ENCODE peak calls at places on chromosomes 5 and 9, in five cellular contexts. H is left ventricle myocardium inferior, I is breast epithelium, D is thoracic aorta, T is pancreas. Z is an unnamed sample. For H3K4me1, the result is how much of the 10 kb centered on the place peaks cover.

GRCh38 chr9:79581794-79582193 is 10.0 kb downstream of the TLE4 start:
- DNase-seq in T (no peak), D (no peak), H (no peak), I (no peak), Z (no peak)

GRCh38 chr5:6236858-6237481 is 141.4 kb downstream of the MED10 start:
- DNase-seq in H (no peak), T (no peak), I (no peak), D (no peak), Z (no peak)

GRCh38 chr9:30723656-30724055 is 1660.8 kb upstream of the ACO1 start:
- DNase-seq in T (no peak), D (no peak), H (no peak), I (no peak), Z (no peak)

GRCh38 chr5:170863646-170864045 is 1.8 kb downstream of the RANBP17 start:
- DNase-seq in D (no peak), T (no peak), H (no peak), I (no peak), Z (no peak)

GRCh38 chr5:31396611-31397295 is 135.1 kb downstream of the DROSHA start:
- DNase-seq in I (no peak), H (no peak), T (no peak), D (no peak), Z (no peak)

GRCh38 chr9:83451308-83451707 is 86.9 kb downstream of the FRMD3 start:
- DNase-seq in I (peak), H (no peak), D (no peak), T (no peak), Z (no peak)

GRCh38 chr9:117278020-117278419 is 136.8 kb downstream of the ASTN2 start:
- DNase-seq in H (no peak), D (no peak), T (no peak), I (no peak), Z (no peak)

GRCh38 chr5:147303976-147304375 is 69.2 kb downstream of the STK32A start:
- DNase-seq in H (no peak), D (no peak), T (no peak), I (no peak), Z (no peak)

GRCh38 chr5:88480245-88480644 is 211.6 kb upstream of the TMEM161B start:
- DNase-seq in H (no peak), I (no peak), T (no peak), D (no peak), Z (no peak)

GRCh38 chr5:116524966-116525365 is 49.7 kb downstream of the SEMA6A start:
- DNase-seq in D (no peak), H (no peak), I (no peak), T (no peak), Z (no peak)

GRCh38 chr5:40240111-40240510 is 439.6 kb upstream of the PTGER4 start:
- DNase-seq in D (no peak), H (no peak), I (no peak), T (no peak), Z (no peak)

GRCh38 chr9:7536310-7536939 is 263.2 kb downstream of the DMAC1 start:
- DNase-seq in D (no peak), T (peak), H (no peak), I (no peak), Z (no peak)

GRCh38 chr9:99513441-99514112 is 291.5 kb downstream of the SEC61B start:
- DNase-seq in H (no peak), I (no peak), D (no peak), T (no peak), Z (no peak)

GRCh38 chr9:35651964-35652828 is 1.5 kb upstream of the SIT1 start:
- DNase-seq in I (no peak), T (no peak), D (no peak), H (no peak), Z (no peak)

GRCh38 chr9:4226331-4227250 is 73.3 kb downstream of the GLIS3 start:
- DNase-seq in H (no peak), D (no peak), T (no peak), I (no peak), Z (no peak)

GRCh38 chr5:74326571-74327338 is 313.8 kb downstream of the ENC1 start:
- DNase-seq in D (no peak), T (no peak), I (no peak), H (no peak), Z (peak)

GRCh38 chr9:78017294-78017693 is 14.3 kb downstream of the GNAQ start:
- DNase-seq in I (no peak), H (no peak), D (no peak), T (no peak), Z (no peak)

GRCh38 chr5:149614034-149614907 is 33.0 kb downstream of the ARHGEF37 start:
- DNase-seq in D (no peak), T (no peak), I (no peak), H (no peak), Z (no peak)

GRCh38 chr9:117092582-117092981 is 322.3 kb downstream of the ASTN2 start:
- DNase-seq in H (no peak), T (no peak), D (no peak), I (no peak), Z (no peak)

GRCh38 chr9:99235874-99236627 is 14.0 kb downstream of the SEC61B start:
- DNase-seq in T (no peak), I (no peak), D (no peak), H (no peak), Z (no peak)

GRCh38 chr9:126505697-126506346 is 107.9 kb upstream of the LMX1B start:
- DNase-seq in T (no peak), H (no peak), D (no peak), I (no peak), Z (no peak)

GRCh38 chr5:36492998-36493655 is 113.3 kb upstream of the SLC1A3 start:
- DNase-seq in T (no peak), I (no peak), D (no peak), H (no peak), Z (no peak)

GRCh38 chr9:124500028-124500795 is 7.0 kb downstream of the NR5A1 start:
- DNase-seq in T (peak), H (peak), I (no peak), D (no peak), Z (peak)

GRCh38 chr5:167631191-167631590 is 660.3 kb upstream of the WWC1 start:
- DNase-seq in D (no peak), H (no peak), I (no peak), T (no peak), Z (no peak)

GRCh38 chr5:92777421-92777820 is 803.6 kb downstream of the NR2F1-AS1 start:
- DNase-seq in D (no peak), I (no peak), H (no peak), T (no peak), Z (no peak)

GRCh38 chr9:19720374-19720773 is 68.5 kb downstream of the SLC24A2 start:
- DNase-seq in D (no peak), T (no peak), H (no peak), I (no peak), Z (no peak)

GRCh38 chr5:40198736-40199135 is 481.0 kb upstream of the PTGER4 start:
- DNase-seq in D (no peak), T (no peak), I (no peak), H (no peak), Z (no peak)

GRCh38 chr5:60494635-60495034 is 205.3 kb downstream of the DEPDC1B start:
- DNase-seq in H (no peak), T (no peak), I (no peak), D (no peak), Z (no peak)

GRCh38 chr9:122291458-122291857 is 26.8 kb downstream of the MRRF start:
- DNase-seq in T (no peak), I (no peak), D (no peak), H (no peak), Z (no peak)

GRCh38 chr5:127010362-127010761 is 20.0 kb downstream of the MARCHF3 start:
- DNase-seq in T (no peak), I (no peak), H (no peak), D (no peak), Z (no peak)

GRCh38 chr5:151569132-151570046 is 21.7 kb downstream of the FAT2 start:
- DNase-seq in H (no peak), T (no peak), D (no peak), I (no peak), Z (no peak)

GRCh38 chr5:51988561-51988960 is 605.3 kb downstream of the ISL1 start:
- DNase-seq in D (no peak), H (no peak), I (no peak), T (no peak), Z (no peak)

GRCh38 chr5:128579111-128579510 is 41.1 kb upstream of the FBN2 start:
- DNase-seq in T (no peak), D (no peak), I (no peak), H (no peak), Z (no peak)

GRCh38 chr9:124257070-124257864 is 482 bp upstream of the NEK6 start:
- DNase-seq in T (peak), D (no peak), I (no peak), H (no peak), Z (peak)

GRCh38 chr9:12785251-12785880 is 10.5 kb downstream of the LURAP1L start:
- DNase-seq in D (peak), H (no peak), I (no peak), T (peak), Z (peak)

GRCh38 chr9:125110464-125110863 is 32.9 kb downstream of the SCAI start:
- DNase-seq in T (no peak), D (no peak), I (no peak), H (no peak), Z (no peak)

GRCh38 chr5:177472460-177473441 is 683 bp downstream of the DBN1 start:
- DNase-seq in T (peak), H (no peak), D (no peak), I (no peak), Z (no peak)

GRCh38 chr9:129278391-129279237 is 100.6 kb upstream of the IER5L start:
- DNase-seq in H (peak), D (no peak), I (peak), T (no peak), Z (no peak)

GRCh38 chr9:27664136-27664819 is 91.0 kb upstream of the C9orf72 start:
- DNase-seq in I (no peak), D (no peak), H (no peak), T (no peak), Z (no peak)

GRCh38 chr5:133994990-133995333 is 9.8 kb downstream of the VDAC1 start:
- DNase-seq in H (no peak), I (no peak), D (no peak), T (no peak), Z (no peak)
- H3K4me1 ChIP-seq in H (half or more), I (under half), D (half or more), T (under half), Z (under half)

GRCh38 chr9:109416135-109416706 is 81.9 kb downstream of the PTPN3 start:
- DNase-seq in D (no peak), H (no peak), I (no peak), T (no peak), Z (no peak)
- H3K4me3 ChIP-seq in D (no peak), H (peak), I (no peak), T (no peak), Z (no peak)

GRCh38 chr9:108095496-108095895 is 605.9 kb upstream of the KLF4 start:
- DNase-seq in I (no peak), H (no peak), T (no peak), D (no peak), Z (no peak)
- TF ChIP-seq CTCF in I (no peak), H (no peak), T (no peak), D (no peak), Z (no peak)

GRCh38 chr9:131656356-131657030 is 83.4 kb downstream of the RAPGEF1 start:
- DNase-seq in T (no peak), H (peak), D (peak), I (no peak), Z (peak)
- H3K4me1 ChIP-seq in T (under half), H (half or more), D (under half), I (under half), Z (half or more)

DNA sequence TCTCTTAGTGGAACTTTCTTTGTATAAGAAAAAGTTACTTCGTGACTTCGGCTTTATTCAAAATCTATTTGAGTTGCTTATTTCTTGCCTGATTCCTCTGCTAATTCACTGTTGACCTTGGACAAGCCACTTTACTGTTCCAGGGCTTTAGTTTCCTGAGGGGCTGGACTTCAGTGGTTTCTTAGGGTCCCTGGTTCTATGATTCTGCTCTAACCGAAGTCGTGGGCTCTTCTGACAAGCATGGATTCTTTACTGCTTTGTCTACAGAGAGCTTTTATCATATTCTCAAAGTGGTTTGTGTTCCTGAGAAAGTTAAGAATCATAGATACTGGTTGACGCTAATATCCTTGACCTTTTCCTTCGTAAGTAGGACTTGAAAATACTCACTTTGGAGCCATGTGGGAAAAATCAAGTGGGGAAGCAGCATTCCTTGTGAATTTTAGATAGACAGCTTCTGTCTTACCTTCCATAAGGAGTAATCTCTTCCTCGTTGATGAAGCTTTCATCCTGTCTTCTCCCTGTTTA is 21.1 kb downstream of the EXOSC2 start:
- DNase-seq in H (no peak), T (no peak), I (no peak), D (no peak), Z (no peak)
- H3K4me3 ChIP-seq in H (peak), T (peak), I (peak), D (peak), Z (peak)

DNA sequence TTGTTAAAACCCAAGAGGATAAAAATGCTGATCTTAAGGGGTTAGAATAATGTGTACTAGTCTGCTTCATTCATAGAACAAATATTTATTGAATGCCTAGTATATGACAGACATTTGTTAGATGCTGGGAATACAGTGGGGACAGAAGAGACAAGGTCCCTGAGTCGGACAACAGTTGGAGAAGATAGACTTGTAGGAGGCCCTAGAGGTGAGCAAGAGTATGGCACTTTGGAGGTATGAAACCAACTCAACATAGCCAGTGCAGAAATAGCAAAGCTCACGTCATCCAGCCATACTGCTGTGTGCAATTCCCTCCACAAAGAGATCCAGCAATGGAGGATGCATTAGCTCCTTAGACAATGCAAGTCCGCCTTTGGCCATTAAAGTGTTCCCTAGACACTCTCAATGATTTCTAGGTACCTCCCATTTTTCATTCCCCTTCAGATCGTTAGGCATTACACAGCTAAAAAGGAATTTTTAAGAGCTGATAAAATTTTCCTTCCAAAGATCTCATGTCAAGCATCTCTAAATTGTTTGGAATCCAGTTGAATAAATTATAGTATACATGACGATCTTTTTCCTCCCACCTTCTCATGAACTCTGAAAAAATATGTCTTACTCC is 1949.6 kb upstream of the WWC1 start:
- DNase-seq in I (no peak), D (no peak), H (no peak), T (no peak), Z (no peak)
- TF ChIP-seq CTCF in I (no peak), D (no peak), H (peak), T (no peak), Z (no peak)

GRCh38 chr5:179777909-179778308 is 15.9 kb upstream of the LTC4S start:
- DNase-seq in T (no peak), H (no peak), I (no peak), D (no peak), Z (no peak)

GRCh38 chr5:179781846-179782245 is 11.9 kb upstream of the LTC4S start:
- DNase-seq in T (no peak), D (no peak), I (no peak), H (no peak), Z (no peak)

GRCh38 chr5:179778591-179778990 is 15.2 kb upstream of the LTC4S start:
- DNase-seq in T (no peak), D (no peak), I (no peak), H (no peak), Z (no peak)

GRCh38 chr5:179779826-179780225 is 14.0 kb upstream of the LTC4S start:
- DNase-seq in D (no peak), I (no peak), H (no peak), T (no peak), Z (no peak)

GRCh38 chr5:179780343-179780742 is 13.4 kb upstream of the LTC4S start:
- DNase-seq in H (no peak), I (no peak), T (no peak), D (no peak), Z (peak)
- H3K4me1 ChIP-seq in H (under half), I (under half), T (under half), D (under half), Z (half or more)

Z was measured in left lung.